ENCODE peak calls at places on chromosomes 1 and 21, in five cellular contexts. I is SK-N-SH, O is HCT116, Q is K562, V is H1. K is an unnamed sample. For H3K9me3, the result is how much of the 10 kb centered on the place peaks cover.

GRCh38 chr1:32393136-32393535 is 1.1 kb downstream of the BSDC1 start:
- DNase-seq in O (no peak), Q (peak), V (no peak), I (no peak), K (no peak)

GRCh38 chr1:98103617-98104284 is 182.9 kb upstream of the DPYD start:
- DNase-seq in V (no peak), O (no peak), I (no peak), Q (no peak), K (no peak)

GRCh38 chr1:244450597-244451538 is 841 bp downstream of the ADSS2 start:
- DNase-seq in O (no peak), I (peak), Q (peak), V (no peak), K (no peak)

GRCh38 chr21:33644383-33645074 is 2.2 kb downstream of the ITSN1 start:
- DNase-seq in Q (no peak), O (no peak), I (no peak), V (no peak), K (no peak)

GRCh38 chr1:5297878-5298239 is 643.5 kb downstream of the AJAP1 start:
- DNase-seq in V (no peak), I (no peak), O (no peak), Q (no peak), K (no peak)

GRCh38 chr1:20472860-20473711 is 12.9 kb downstream of the CAMK2N1 start:
- DNase-seq in O (no peak), V (peak), I (peak), Q (peak), K (no peak)

GRCh38 chr1:81681570-81681969 is 119.2 kb upstream of the ADGRL2 start:
- DNase-seq in Q (no peak), I (no peak), O (no peak), V (no peak), K (no peak)

GRCh38 chr1:26702680-26703038 is 6.8 kb downstream of the ARID1A start:
- DNase-seq in V (no peak), I (no peak), O (no peak), Q (no peak), K (no peak)

GRCh38 chr21:45142469-45142868 is 68.1 kb downstream of the ADARB1 start:
- DNase-seq in I (no peak), Q (peak), V (peak), O (no peak), K (no peak)

GRCh38 chr1:195744256-195744655 is 864.0 kb downstream of the KCNT2 start:
- DNase-seq in Q (no peak), I (no peak), V (no peak), O (no peak), K (no peak)

GRCh38 chr1:195735140-195735539 is 873.1 kb downstream of the KCNT2 start:
- DNase-seq in Q (no peak), I (no peak), O (no peak), V (no peak), K (no peak)

GRCh38 chr1:195738971-195739650 is 869.1 kb downstream of the KCNT2 start:
- DNase-seq in Q (no peak), O (no peak), V (no peak), I (no peak), K (no peak)

GRCh38 chr1:195745170-195746009 is 862.9 kb downstream of the KCNT2 start:
- DNase-seq in O (no peak), V (no peak), I (no peak), Q (no peak), K (no peak)

DNA sequence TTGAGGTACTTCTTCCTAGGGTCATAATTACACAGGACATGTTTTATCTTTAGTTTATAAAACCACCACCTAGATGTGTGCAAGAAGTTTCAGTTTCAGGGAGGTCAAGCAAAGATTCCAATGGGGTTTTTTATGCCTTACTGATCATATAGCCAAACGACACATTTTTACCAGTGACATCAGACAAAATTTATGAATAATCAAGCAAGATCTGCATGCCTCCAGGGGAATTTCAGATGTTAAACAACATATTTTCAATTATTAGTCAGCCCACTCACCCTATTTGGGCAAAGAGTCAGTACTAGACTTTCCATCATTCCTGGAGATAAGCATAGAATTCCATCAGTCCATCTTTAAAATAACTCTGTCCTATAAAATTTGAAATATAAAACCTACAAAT is 867.4 kb downstream of the KCNT2 start:
- DNase-seq in V (no peak), I (no peak), Q (no peak), O (no peak), K (no peak)
- TF ChIP-seq YY1 in V (no peak), I (no peak), Q (no peak), O (no peak), K (no peak)

GRCh38 chr1:90717356-90717664 is 208 bp upstream of the BARHL2 start:
- DNase-seq in V (no peak), O (no peak), Q (no peak), I (no peak), K (no peak)
- H3K9me3 ChIP-seq in V (under half), O (under half), Q (under half), I (under half), K (under half)

DNA sequence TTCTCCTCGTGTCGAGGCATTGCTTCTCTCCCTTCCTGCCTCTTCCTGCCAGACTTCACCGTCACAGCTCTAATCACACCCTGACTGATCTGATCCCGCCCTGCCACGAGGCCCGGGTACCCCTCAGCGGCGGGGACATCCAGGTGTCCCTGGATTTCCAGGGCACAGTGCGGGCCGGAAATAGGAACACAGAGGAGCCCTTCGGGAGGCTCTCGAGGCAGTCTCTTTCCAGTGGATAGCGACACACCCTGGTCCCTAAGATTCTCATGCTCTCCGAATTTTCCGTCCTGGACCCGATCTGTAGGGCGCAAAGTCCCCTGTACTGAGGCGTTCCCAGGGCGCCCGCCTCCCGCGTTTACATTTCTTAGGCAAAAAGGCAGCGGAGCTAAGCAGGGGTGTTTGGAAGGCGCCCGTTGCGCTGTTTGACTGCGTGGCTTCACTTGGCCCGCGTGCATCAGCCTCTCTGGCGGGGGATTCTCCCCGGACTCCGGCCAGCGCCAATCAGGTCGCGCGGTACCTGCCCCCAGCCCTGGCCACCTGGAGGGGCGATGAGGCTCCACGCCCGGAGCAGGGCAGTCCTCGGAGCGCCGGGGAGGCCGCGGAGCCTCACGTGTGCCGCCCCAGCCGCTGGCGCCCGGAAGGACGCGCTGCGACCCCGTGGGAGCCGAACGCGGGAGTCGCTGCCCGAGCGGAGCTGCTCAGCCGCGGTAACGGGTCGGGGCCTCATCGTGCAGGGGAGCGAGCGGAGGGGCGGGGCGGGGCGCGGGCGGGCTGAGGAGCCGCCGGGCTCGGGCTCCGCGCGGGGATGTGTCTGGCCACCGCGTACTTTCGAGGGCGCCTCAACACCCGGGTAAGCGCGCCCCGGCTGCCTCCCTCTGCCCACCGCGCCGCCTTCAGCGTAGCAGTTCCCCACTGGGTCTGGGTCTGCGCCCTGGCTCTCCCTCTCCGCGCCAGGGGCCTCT is at the start of gene FAM163A:
- DNase-seq in Q (no peak), O (no peak), I (peak), V (peak), K (no peak)
- TF ChIP-seq YY1 in Q (no peak), O (no peak), I (no peak), V (no peak), K (no peak)

GRCh38 chr1:73359001-73359400 is 839.0 kb downstream of the LRRIQ3 start:
- DNase-seq in V (no peak), Q (no peak), I (no peak), O (no peak), K (no peak)

GRCh38 chr1:73356485-73356884 is 841.5 kb downstream of the LRRIQ3 start:
- DNase-seq in O (no peak), V (no peak), I (peak), Q (no peak), K (no peak)
- H3K9me3 ChIP-seq in O (under half), V (under half), I (under half), Q (under half), K (under half)

DNA sequence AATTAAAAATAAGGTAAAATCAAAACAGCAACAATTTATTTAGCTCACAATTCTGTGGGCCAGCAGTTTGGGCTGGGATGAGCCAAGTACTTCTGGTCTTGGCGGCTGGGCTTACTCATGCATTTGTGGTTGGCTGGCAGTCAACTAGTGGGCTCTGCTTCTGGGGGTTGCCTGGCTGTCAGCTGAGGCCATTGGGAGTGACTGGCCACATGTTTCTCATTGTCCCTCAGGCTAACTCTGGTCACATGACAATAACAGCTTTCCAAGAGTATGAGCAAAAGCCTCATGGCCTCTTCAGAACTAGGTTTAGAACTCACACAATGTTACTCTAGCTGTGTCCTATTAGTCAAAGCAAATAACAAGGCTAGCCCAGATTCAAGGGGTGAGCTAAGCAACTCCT is 15.6 kb upstream of the CHIA start:
- DNase-seq in O (no peak), Q (no peak), V (no peak), I (peak), K (no peak)
- TF ChIP-seq YY1 in O (no peak), Q (no peak), V (no peak), I (no peak), K (no peak)

DNA sequence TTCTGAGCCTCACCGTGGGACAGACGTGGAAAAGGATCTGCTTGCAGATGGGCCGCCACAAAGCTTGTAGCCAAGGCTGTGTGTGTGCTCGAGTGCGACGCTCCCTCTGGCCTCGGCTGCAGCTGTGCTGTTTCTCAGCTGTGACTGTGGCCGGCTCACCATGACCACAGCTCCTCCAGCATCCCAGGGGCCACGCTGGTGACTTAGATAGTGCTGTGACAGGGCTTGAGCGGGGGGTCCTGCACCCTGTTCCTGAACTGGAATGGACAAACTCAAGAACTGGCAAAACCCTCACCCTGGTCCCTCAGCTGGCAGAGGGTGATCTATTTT is 17.4 kb upstream of the ACTRT2 start:
- DNase-seq in I (no peak), Q (no peak), O (no peak), V (no peak), K (no peak)
- H3K9me3 ChIP-seq in I (under half), Q (under half), O (under half), V (half or more), K (under half)

K was measured in NT2/D1.